ENCODE peak calls at places on chromosomes 3 and 15, in five cellular contexts. H, X, F, U and A are unnamed samples.

GRCh38 chr3:102444101-102444500 is 9.3 kb downstream of the ZPLD1 start:
- DNase-seq in H (no peak), X (peak; percentile 2), F (no peak), U (no peak), A (no peak)

GRCh38 chr15:93035953-93036810 is 52.8 kb downstream of the RGMA start:
- DNase-seq in H (peak; percentile 43), X (peak; percentile 55), F (no peak), U (peak; percentile 45), A (no peak)

GRCh38 chr15:92061511-92062200 is 208.1 kb downstream of the SLCO3A1 start:
- DNase-seq in H (no peak), X (no peak), F (no peak), U (no peak), A (no peak)

GRCh38 chr15:94080416-94080815 is 150.9 kb upstream of the MCTP2 start:
- DNase-seq in H (no peak), X (peak; percentile 33), F (no peak), U (no peak), A (no peak)

GRCh38 chr3:182729903-182730674 is 63.2 kb upstream of the ATP11B start:
- DNase-seq in H (no peak), X (no peak), F (no peak), U (no peak), A (no peak)

GRCh38 chr3:124582196-124582595 is 148.1 kb upstream of the UMPS start:
- DNase-seq in H (no peak), X (no peak), F (no peak), U (no peak), A (no peak)

GRCh38 chr3:162193148-162193547 is 696.5 kb downstream of the OTOL1 start:
- DNase-seq in H (no peak), X (peak; percentile 17), F (no peak), U (no peak), A (no peak)

GRCh38 chr3:129950318-129951046 is 24.0 kb upstream of the TRH start:
- DNase-seq in H (no peak), X (no peak), F (no peak), U (no peak), A (no peak)

GRCh38 chr3:81154611-81155143 is 606.8 kb downstream of the GBE1 start:
- DNase-seq in H (no peak), X (peak; percentile 47), F (no peak), U (no peak), A (no peak)

GRCh38 chr3:134039161-134039862 is 9.6 kb upstream of the SLCO2A1 start:
- DNase-seq in H (peak; percentile 79), X (peak; percentile 78), F (no peak), U (no peak), A (no peak)

GRCh38 chr3:181757694-181758306 is 46.1 kb downstream of the SOX2 start:
- DNase-seq in H (no peak), X (no peak), F (no peak), U (no peak), A (no peak)

GRCh38 chr15:86877171-86877631 is 797.5 kb downstream of the AGBL1 start:
- DNase-seq in H (no peak), X (peak; percentile 54), F (no peak), U (no peak), A (no peak)

GRCh38 chr3:80554304-80554703 is 786.5 kb upstream of the ROBO1 start:
- DNase-seq in H (no peak), X (no peak), F (no peak), U (no peak), A (no peak)

GRCh38 chr3:120524171-120524923 is 71.8 kb upstream of the NDUFB4 start:
- DNase-seq in H (no peak), X (no peak), F (no peak), U (no peak), A (no peak)

GRCh38 chr3:73813291-73813977 is 188.7 kb upstream of the PDZRN3 start:
- DNase-seq in H (no peak), X (no peak), F (no peak), U (no peak), A (no peak)

GRCh38 chr15:38696120-38696727 is 131.6 kb upstream of the RASGRP1 start:
- DNase-seq in H (no peak), X (no peak), F (no peak), U (no peak), A (peak; percentile 78)

GRCh38 chr15:38354321-38354929 is 99.5 kb upstream of the FAM98B start:
- DNase-seq in H (peak; percentile 58), X (peak; percentile 76), F (peak; percentile 47), U (no peak), A (peak; percentile 36)

GRCh38 chr3:70580021-70580420 is 267.6 kb upstream of the MDFIC2 start:
- DNase-seq in H (no peak), X (no peak), F (no peak), U (no peak), A (no peak)

GRCh38 chr15:41530363-41530956 is 13.6 kb downstream of the RPAP1 start:
- DNase-seq in H (no peak), X (no peak), F (no peak), U (no peak), A (no peak)

GRCh38 chr15:40087095-40087805 is 21.4 kb downstream of the BMF start:
- DNase-seq in H (no peak), X (peak; percentile 55), F (no peak), U (no peak), A (no peak)

GRCh38 chr3:111248406-111248805 is 176.8 kb downstream of the NECTIN3 start:
- DNase-seq in H (no peak), X (no peak), F (no peak), U (no peak), A (no peak)

GRCh38 chr3:46277476-46277875 is 35.2 kb downstream of the CCR3 start:
- DNase-seq in H (no peak), X (no peak), F (no peak), U (no peak), A (no peak)

GRCh38 chr3:46280105-46280797 is 38.0 kb downstream of the CCR3 start:
- DNase-seq in H (no peak), X (no peak), F (no peak), U (no peak), A (peak; percentile 51)

GRCh38 chr3:46282041-46282440 is 39.8 kb downstream of the CCR3 start:
- DNase-seq in H (no peak), X (no peak), F (no peak), U (no peak), A (no peak)

GRCh38 chr3:46276497-46277099 is 34.3 kb downstream of the CCR3 start:
- DNase-seq in H (peak; percentile 38), X (peak; percentile 65), F (peak; percentile 17), U (peak; percentile 75), A (peak; percentile 72)

GRCh38 chr3:46278816-46279672 is 36.8 kb downstream of the CCR3 start:
- DNase-seq in H (no peak), X (no peak), F (no peak), U (no peak), A (no peak)
- H3K4me1 ChIP-seq in H (no peaks in the 10 kb centered on the region), X (no peaks in the 10 kb centered on the region), F (no peaks in the 10 kb centered on the region), U (peaks cover 42% of the 10 kb centered on the region), A (peaks cover 26% of the 10 kb centered on the region)

GRCh38 chr3:184016820-184017671 is 638 bp downstream of the ABCC5 start:
- DNase-seq in H (peak; percentile 50), X (peak; percentile 69), F (no peak), U (peak; percentile 78), A (peak; percentile 43)

GRCh38 chr3:184018424-184018973 is 815 bp upstream of the ABCC5 start:
- DNase-seq in H (no peak), X (no peak), F (no peak), U (no peak), A (no peak)

GRCh38 chr3:184017672-184018423 is at the start of gene ABCC5:
- DNase-seq in H (peak; percentile 93), X (peak; percentile 97), F (peak; percentile 65), U (peak; percentile 93), A (peak; percentile 80)

GRCh38 chr3:184022323-184022722 is 4.6 kb upstream of the ABCC5 start:
- DNase-seq in H (no peak), X (no peak), F (no peak), U (no peak), A (no peak)
- H3K4me1 ChIP-seq in H (no peaks in the 10 kb centered on the region), X (no peaks in the 10 kb centered on the region), F (no peaks in the 10 kb centered on the region), U (no peaks in the 10 kb centered on the region), A (peaks cover 4% of the 10 kb centered on the region)

DNA sequence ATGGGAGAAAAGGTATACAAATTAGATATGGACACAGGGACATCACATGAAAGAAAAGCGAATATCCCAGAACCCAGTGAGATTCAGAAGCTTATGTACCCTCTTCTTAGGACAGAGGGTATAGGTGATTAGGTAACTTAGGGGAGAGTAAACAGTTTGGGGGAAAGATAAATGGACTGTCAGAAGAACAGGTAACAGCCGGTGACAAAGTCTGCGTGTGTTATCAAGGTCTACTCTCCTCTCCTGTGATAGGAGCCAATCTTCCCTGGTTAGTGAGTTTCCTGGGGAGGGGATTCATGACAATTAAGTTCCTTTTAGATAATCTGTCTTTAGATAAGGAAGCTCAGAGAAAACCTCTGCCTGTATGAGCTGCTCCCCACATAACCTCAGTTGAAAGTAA is 30.6 kb upstream of the SNRPN start:
- DNase-seq in H (no peak), X (peak; percentile 74), F (no peak), U (no peak), A (no peak)
- H3K4me1 ChIP-seq in H (peaks cover 22% of the 10 kb centered on the region), X (peaks cover 2% of the 10 kb centered on the region), F (no peaks in the 10 kb centered on the region), U (no peaks in the 10 kb centered on the region), A (no peaks in the 10 kb centered on the region)

DNA sequence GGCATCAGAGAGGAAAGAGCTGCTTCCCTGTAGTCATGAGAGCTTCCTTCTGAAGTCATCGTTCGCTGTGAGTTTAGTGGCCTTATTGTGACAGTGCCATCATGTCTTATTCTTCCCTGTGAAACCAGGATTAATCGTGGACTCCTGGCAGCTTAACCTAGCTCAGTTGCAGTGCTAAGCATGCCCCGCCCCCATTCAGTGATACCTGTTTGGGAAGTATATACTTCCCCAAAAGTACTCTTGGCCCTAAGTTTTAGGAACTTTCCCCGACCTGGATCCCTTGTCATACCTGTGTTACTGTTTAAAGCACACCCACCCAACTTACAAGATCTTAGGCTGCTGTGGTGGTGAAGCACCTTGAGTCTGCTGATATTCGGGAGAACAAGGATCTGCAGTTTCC is 32.1 kb upstream of the TIMP4 start:
- DNase-seq in H (no peak), X (no peak), F (no peak), U (no peak), A (no peak)
- H3K4me1 ChIP-seq in H (peaks cover 6% of the 10 kb centered on the region), X (peaks cover 2% of the 10 kb centered on the region), F (peaks cover 28% of the 10 kb centered on the region), U (peaks cover 51% of the 10 kb centered on the region), A (no peaks in the 10 kb centered on the region)

GRCh38 chr3:172216843-172217404 is 177.5 kb downstream of the FNDC3B start:
- DNase-seq in H (no peak), X (no peak), F (no peak), U (no peak), A (no peak)
- H3K4me1 ChIP-seq in H (no peaks in the 10 kb centered on the region), X (peaks cover 2% of the 10 kb centered on the region), F (peaks cover 91% of the 10 kb centered on the region), U (peaks cover 74% of the 10 kb centered on the region), A (no peaks in the 10 kb centered on the region)

GRCh38 chr3:23588547-23588946 is 217.2 kb upstream of the UBE2E1 start:
- DNase-seq in H (no peak), X (no peak), F (no peak), U (no peak), A (no peak)
- H3K4me1 ChIP-seq in H (no peaks in the 10 kb centered on the region), X (no peaks in the 10 kb centered on the region), F (no peaks in the 10 kb centered on the region), U (no peaks in the 10 kb centered on the region), A (no peaks in the 10 kb centered on the region)

GRCh38 chr3:5195605-5196004 is 8.1 kb downstream of the EDEM1 start:
- DNase-seq in H (no peak), X (no peak), F (no peak), U (peak; percentile 67), A (no peak)
- H3K4me1 ChIP-seq in H (peaks cover 36% of the 10 kb centered on the region), X (peaks cover 2% of the 10 kb centered on the region), F (peaks cover 17% of the 10 kb centered on the region), U (peaks cover 84% of the 10 kb centered on the region), A (peaks cover 88% of the 10 kb centered on the region)